ENCODE peak calls at places on chromosomes 12 and 14, in four cellular contexts. X, O, P and S are unnamed samples.

GRCh38 chr12:100521958-100522357 is 48.3 kb downstream of the NR1H4 start:
- DNase-seq in X (no peak), O (no peak), P (no peak), S (no peak)

GRCh38 chr12:123942277-123942653 is 30.4 kb downstream of the CCDC92 start:
- DNase-seq in X (no peak), O (no peak), P (no peak), S (no peak)

GRCh38 chr14:55198749-55199148 is 7.4 kb upstream of the DLGAP5 start:
- DNase-seq in X (no peak), O (no peak), P (no peak), S (no peak)

GRCh38 chr12:107761502-107761904 is 566 bp upstream of the PRDM4 start:
- DNase-seq in X (no peak), O (no peak), P (no peak), S (no peak)

GRCh38 chr12:32765906-32766305 is 10.2 kb upstream of the YARS2 start:
- DNase-seq in X (no peak), O (no peak), P (no peak), S (no peak)

GRCh38 chr14:33375781-33376180 is 437.1 kb downstream of the NPAS3 start:
- DNase-seq in X (no peak), O (no peak), P (no peak), S (no peak)

GRCh38 chr14:24317141-24317927 is 6.0 kb downstream of the LTB4R start:
- DNase-seq in X (no peak), O (peak; percentile 34), P (no peak), S (no peak)

GRCh38 chr12:88142610-88142991 is 494 bp downstream of the TMTC3 start:
- DNase-seq in X (peak; percentile 6), O (peak; percentile 17), P (peak; percentile 2), S (peak; percentile 38)

GRCh38 chr12:109761631-109761950 is 48.0 kb downstream of the FAM222A start:
- DNase-seq in X (no peak), O (no peak), P (no peak), S (peak; percentile 8)

GRCh38 chr14:31926123-31926522 is 151.0 kb upstream of the ARHGAP5 start:
- DNase-seq in X (peak; percentile 71), O (peak; percentile 26), P (peak; percentile 87), S (no peak)

GRCh38 chr14:95428557-95428956 is 87.9 kb downstream of the SYNE3 start:
- DNase-seq in X (no peak), O (no peak), P (no peak), S (no peak)

GRCh38 chr12:119710374-119710773 is 42.4 kb downstream of the PRKAB1 start:
- DNase-seq in X (no peak), O (no peak), P (no peak), S (no peak)

GRCh38 chr12:109582636-109583035 is 9.0 kb downstream of the MVK start:
- DNase-seq in X (peak; percentile 23), O (peak; percentile 31), P (peak; percentile 39), S (peak; percentile 45)

GRCh38 chr14:68232643-68233055 is 413.1 kb downstream of the RAD51B start:
- DNase-seq in X (peak; percentile 98), O (no peak), P (peak; percentile 67), S (no peak)

GRCh38 chr14:74514471-74514932 is 20.9 kb downstream of the ISCA2 start:
- DNase-seq in X (no peak), O (no peak), P (peak; percentile 25), S (peak; percentile 55)

GRCh38 chr14:101961011-101961721 is 3.2 kb upstream of the DYNC1H1 start:
- DNase-seq in X (peak; percentile 89), O (peak; percentile 56), P (peak; percentile 72), S (peak; percentile 82)

GRCh38 chr14:32044454-32044853 is 32.6 kb upstream of the ARHGAP5 start:
- DNase-seq in X (no peak), O (no peak), P (no peak), S (no peak)

GRCh38 chr12:5318874-5319273 is 113.0 kb upstream of the NTF3 start:
- DNase-seq in X (no peak), O (no peak), P (no peak), S (no peak)

GRCh38 chr12:70467908-70468733 is 102.0 kb downstream of the KCNMB4 start:
- DNase-seq in X (no peak), O (no peak), P (peak; percentile 34), S (peak; percentile 11)

GRCh38 chr12:89389755-89390661 is 37.7 kb upstream of the DUSP6 start:
- DNase-seq in X (no peak), O (no peak), P (peak; percentile 62), S (no peak)

DNA sequence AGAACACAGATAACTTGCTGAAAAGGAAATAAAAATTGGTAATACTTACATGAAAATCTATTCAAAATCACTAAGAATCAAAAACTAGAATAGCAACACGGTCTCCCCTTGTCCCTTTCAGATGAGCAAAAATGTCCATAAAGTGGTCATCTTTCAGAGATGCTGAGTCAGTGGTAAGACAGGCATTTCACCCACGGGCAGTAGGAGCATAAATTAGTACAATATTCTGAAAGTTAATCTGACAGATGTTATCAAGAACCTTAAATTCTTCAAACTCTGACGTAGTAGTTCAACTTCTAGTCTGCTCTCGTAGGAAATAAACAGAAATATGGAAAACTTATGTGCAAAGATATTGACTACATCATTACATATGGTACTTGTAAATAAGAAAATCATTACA is 33.1 kb upstream of the GNPNAT1 start:
- DNase-seq in X (no peak), O (no peak), P (no peak), S (no peak)
- TF ChIP-seq HMGXB4 in X (no peak), O (no peak), P (no peak), S (no peak)

GRCh38 chr12:54034784-54035310 is 2.0 kb downstream of the HOXC5 start:
- DNase-seq in X (no peak), O (no peak), P (no peak), S (no peak)

GRCh38 chr12:54038260-54038759 is 5.5 kb downstream of the HOXC5 start:
- DNase-seq in X (no peak), O (no peak), P (no peak), S (no peak)

GRCh38 chr12:54037360-54038259 is 4.8 kb downstream of the HOXC5 start:
- DNase-seq in X (no peak), O (no peak), P (no peak), S (no peak)

GRCh38 chr12:54035561-54036377 is 2.9 kb downstream of the HOXC5 start:
- DNase-seq in X (no peak), O (no peak), P (no peak), S (no peak)

GRCh38 chr12:54036620-54037359 is 3.9 kb downstream of the HOXC5 start:
- DNase-seq in X (peak; percentile 57), O (no peak), P (no peak), S (no peak)
- TF ChIP-seq HMGXB4 in X (no peak), O (no peak), P (no peak), S (no peak)

GRCh38 chr12:84376320-84376719 is 536.3 kb downstream of the SLC6A15 start:
- DNase-seq in X (no peak), O (no peak), P (no peak), S (no peak)

DNA sequence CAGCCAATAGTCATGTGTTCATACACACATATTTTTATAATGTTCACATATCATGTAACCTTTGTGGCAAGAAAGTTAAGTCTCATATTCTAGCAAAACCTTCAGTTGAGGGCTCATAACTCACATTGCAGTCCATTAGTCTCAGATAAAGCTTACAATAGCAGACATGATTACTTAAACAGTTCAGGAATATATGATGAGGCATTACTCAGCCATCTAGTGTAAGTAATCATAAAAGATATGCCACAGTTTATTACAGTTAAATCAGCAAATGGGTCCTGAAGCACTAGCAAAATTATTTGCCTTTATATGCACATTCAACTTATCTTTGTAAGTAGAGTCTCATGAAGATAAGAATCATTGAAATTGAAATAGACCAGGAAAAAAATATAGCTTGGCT is 537.1 kb downstream of the SLC6A15 start:
- DNase-seq in X (no peak), O (no peak), P (no peak), S (no peak)
- TF ChIP-seq HMGXB4 in X (no peak), O (no peak), P (no peak), S (no peak)

DNA sequence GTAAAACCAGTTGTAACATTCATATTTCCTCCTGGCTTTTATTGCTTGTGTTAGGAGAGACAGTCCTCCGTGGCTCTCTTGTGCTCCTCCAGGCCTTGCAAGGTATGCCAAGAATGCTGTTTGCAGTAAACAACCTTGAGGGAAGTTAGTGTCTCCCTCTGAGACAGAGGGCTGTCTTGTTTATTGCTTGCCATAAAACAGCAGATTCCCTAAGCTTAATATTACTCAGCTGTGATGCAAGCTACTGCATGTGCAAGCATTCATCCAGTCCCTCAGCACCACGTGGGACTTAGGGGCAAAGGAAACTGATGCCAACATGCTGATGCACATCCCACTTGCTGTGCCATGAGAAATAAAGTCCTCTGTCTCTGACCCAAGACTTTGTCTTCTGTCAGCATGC is 6.6 kb downstream of the POMT2 start:
- DNase-seq in X (peak; percentile 84), O (no peak), P (no peak), S (no peak)
- TF ChIP-seq HMGXB4 in X (no peak), O (no peak), P (no peak), S (no peak)

DNA sequence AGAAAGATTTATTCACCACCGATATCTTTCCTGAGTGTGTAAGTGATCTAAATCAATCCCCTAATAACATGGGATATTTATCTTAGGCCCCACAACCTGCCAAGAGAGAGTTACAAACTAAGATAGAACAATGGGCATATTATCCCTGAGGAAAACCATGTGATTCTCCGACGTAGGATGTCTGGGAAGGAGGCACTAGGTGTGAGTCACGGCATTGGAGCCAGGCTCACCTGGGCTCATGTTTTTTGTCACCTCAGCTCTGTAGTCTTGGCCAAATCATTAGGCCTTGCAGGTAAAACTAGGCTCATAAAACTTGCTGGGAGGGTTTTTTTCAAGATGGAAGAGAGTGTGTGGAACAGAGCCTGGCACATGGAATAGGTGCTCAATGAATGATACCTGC is 129.7 kb upstream of the PLEKHG7 start:
- DNase-seq in X (no peak), O (no peak), P (no peak), S (no peak)
- TF ChIP-seq HMGXB4 in X (no peak), O (no peak), P (no peak), S (no peak)

DNA sequence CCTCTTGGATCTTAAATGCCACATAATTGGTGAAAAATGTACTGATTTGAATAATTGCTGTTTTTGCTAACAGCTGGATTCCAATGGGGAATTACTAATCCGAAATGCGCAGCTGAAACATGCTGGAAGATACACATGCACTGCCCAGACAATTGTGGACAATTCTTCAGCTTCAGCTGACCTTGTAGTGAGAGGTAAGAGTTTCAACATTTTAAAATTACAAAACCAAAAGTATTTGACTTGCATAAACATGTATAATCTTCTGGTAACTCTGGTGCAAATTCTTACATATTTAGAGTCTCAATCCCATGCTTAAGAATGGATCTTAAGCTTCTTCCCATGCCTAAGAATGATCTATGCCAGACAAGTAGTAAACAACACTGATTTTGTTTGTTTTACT is 229.1 kb upstream of the PDZRN4 start:
- DNase-seq in X (no peak), O (no peak), P (no peak), S (no peak)
- TF ChIP-seq HMGXB4 in X (no peak), O (no peak), P (no peak), S (no peak)

GRCh38 chr12:67356400-67356799 is 87.2 kb downstream of the CAND1 start:
- DNase-seq in X (no peak), O (no peak), P (no peak), S (no peak)

GRCh38 chr12:67362526-67362925 is 93.4 kb downstream of the CAND1 start:
- DNase-seq in X (peak; percentile 15), O (peak; percentile 47), P (no peak), S (no peak)

GRCh38 chr12:67357726-67358125 is 88.6 kb downstream of the CAND1 start:
- DNase-seq in X (no peak), O (no peak), P (no peak), S (no peak)

GRCh38 chr12:67355428-67356385 is 86.5 kb downstream of the CAND1 start:
- DNase-seq in X (peak; percentile 54), O (peak; percentile 22), P (peak; percentile 42), S (no peak)

GRCh38 chr12:67358686-67359374 is 89.7 kb downstream of the CAND1 start:
- DNase-seq in X (no peak), O (no peak), P (no peak), S (no peak)
- TF ChIP-seq HMGXB4 in X (no peak), O (no peak), P (no peak), S (no peak)